ENCODE peak calls at places on chromosomes 4 and X, in ten cellular contexts. S is H54; I is anterior cingulate cortex; Y is ecto neural progenitor cell; V is stimulated activated CD4-positive, alpha-beta T cell treated with anti-CD3 and anti-CD28 coated beads, TNF-alpha, amount 100 ng/mL, for 4 hours; Q is right atrium auricular region; T is fibroblast of pulmonary artery; J is IMR-90; R is activated T-cell treated with anti-CD3 and anti-CD28 coated beads for 1 hour; N is activated T-helper 1 cell treated with anti-CD3 and anti-CD28 coated beads, Interleukin-2, amount 50 U/mL, for 16 hours. M is an unnamed sample.

GRCh38 chrX:50157545-50158125 is 43.2 kb downstream of the AKAP4 start:
- DNase-seq in S (no peak), I (no peak), Y (no peak), V (no peak), Q (no peak), T (peak), J (no peak), R (no peak), N (no peak), M (no peak)

GRCh38 chr4:123924536-123924935 is 527.9 kb downstream of the SPRY1 start:
- DNase-seq in S (no peak), I (no peak), Y (no peak), V (no peak), Q (no peak), T (no peak), J (peak), R (no peak), N (no peak), M (no peak)

GRCh38 chrX:50081282-50081955 is 119.4 kb downstream of the AKAP4 start:
- DNase-seq in S (no peak), I (peak), Y (no peak), V (no peak), Q (no peak), T (peak), J (peak), R (no peak), N (no peak), M (peak)

GRCh38 chr4:122758033-122758432 is 25.5 kb downstream of the BBS12 start:
- DNase-seq in S (no peak), I (no peak), Y (no peak), V (no peak), Q (no peak), T (peak), J (peak), R (no peak), N (no peak), M (peak)

GRCh38 chr4:6121276-6121850 is 79.0 kb downstream of the JAKMIP1 start:
- DNase-seq in S (no peak), I (no peak), Y (peak), V (no peak), Q (no peak), T (no peak), J (no peak), R (no peak), N (no peak), M (no peak)

GRCh38 chr4:68891679-68892078 is 59.9 kb downstream of the UGT2A3 start:
- DNase-seq in S (no peak), I (no peak), Y (no peak), V (no peak), Q (no peak), T (no peak), J (no peak), R (no peak), N (no peak), M (no peak)

GRCh38 chrX:53357799-53358530 is 64.5 kb downstream of the SMC1A start:
- DNase-seq in S (no peak), I (peak), Y (no peak), V (no peak), Q (no peak), T (peak), J (peak), R (no peak), N (no peak), M (no peak)

GRCh38 chr4:147037089-147037488 is 91.4 kb upstream of the TTC29 start:
- DNase-seq in S (no peak), I (peak), Y (no peak), V (no peak), Q (no peak), T (no peak), J (no peak), R (no peak), N (no peak), M (no peak)

GRCh38 chr4:65580551-65580950 is 89.7 kb downstream of the EPHA5 start:
- DNase-seq in S (no peak), I (no peak), Y (no peak), V (no peak), Q (no peak), T (peak), J (no peak), R (no peak), N (no peak), M (no peak)

GRCh38 chrX:48579259-48579658 is 5.0 kb downstream of the RBM3 start:
- DNase-seq in S (no peak), I (no peak), Y (no peak), V (no peak), Q (no peak), T (no peak), J (no peak), R (no peak), N (no peak), M (no peak)

GRCh38 chr4:79198886-79199591 is 126.8 kb downstream of the NAA11 start:
- DNase-seq in S (no peak), I (no peak), Y (no peak), V (no peak), Q (no peak), T (no peak), J (no peak), R (no peak), N (no peak), M (no peak)

GRCh38 chr4:53763813-53764597 is 172.7 kb upstream of the LNX1 start:
- DNase-seq in S (peak), I (no peak), Y (no peak), V (no peak), Q (no peak), T (peak), J (peak), R (no peak), N (no peak), M (no peak)

GRCh38 chr4:40576651-40577480 is 52.8 kb downstream of the RBM47 start:
- DNase-seq in S (peak), I (peak), Y (no peak), V (no peak), Q (peak), T (peak), J (peak), R (no peak), N (no peak), M (peak)

GRCh38 chrX:49041683-49042529 is 1.3 kb downstream of the TFE3 start:
- DNase-seq in S (no peak), I (no peak), Y (no peak), V (no peak), Q (no peak), T (peak), J (peak), R (no peak), N (no peak), M (peak)

GRCh38 chrX:72381439-72382198 is 75.9 kb upstream of the CITED1 start:
- DNase-seq in S (no peak), I (no peak), Y (no peak), V (no peak), Q (no peak), T (peak), J (no peak), R (no peak), N (no peak), M (no peak)

GRCh38 chr4:48047421-48047844 is 30.9 kb downstream of the NIPAL1 start:
- DNase-seq in S (no peak), I (no peak), Y (no peak), V (peak), Q (no peak), T (no peak), J (no peak), R (peak), N (peak), M (peak)

GRCh38 chr4:120830204-120830603 is 92.3 kb downstream of the PRDM5 start:
- DNase-seq in S (no peak), I (no peak), Y (no peak), V (no peak), Q (no peak), T (peak), J (peak), R (no peak), N (no peak), M (no peak)

GRCh38 chr4:138948918-138949317 is 66.7 kb upstream of the NOCT start:
- DNase-seq in S (no peak), I (no peak), Y (no peak), V (no peak), Q (no peak), T (no peak), J (no peak), R (no peak), N (no peak), M (no peak)

GRCh38 chr4:105179539-105180401 is 33.1 kb downstream of the TET2 start:
- DNase-seq in S (no peak), I (no peak), Y (no peak), V (no peak), Q (no peak), T (no peak), J (peak), R (no peak), N (no peak), M (no peak)

GRCh38 chr4:165208741-165209388 is 1.5 kb downstream of the KLHL2 start:
- DNase-seq in S (no peak), I (no peak), Y (no peak), V (no peak), Q (no peak), T (no peak), J (no peak), R (no peak), N (no peak), M (peak)

GRCh38 chrX:18579495-18579894 is 92.4 kb downstream of the RS1 start:
- DNase-seq in S (no peak), I (no peak), Y (no peak), V (no peak), Q (no peak), T (no peak), J (no peak), R (no peak), N (no peak), M (no peak)

GRCh38 chr4:173135241-173135847 is 33.3 kb upstream of the GALNT7 start:
- DNase-seq in S (no peak), I (no peak), Y (no peak), V (no peak), Q (no peak), T (peak), J (peak), R (no peak), N (no peak), M (no peak)

GRCh38 chr4:13476915-13477314 is 7.2 kb downstream of the RAB28 start:
- DNase-seq in S (no peak), I (no peak), Y (no peak), V (no peak), Q (no peak), T (peak), J (peak), R (no peak), N (no peak), M (peak)

GRCh38 chrX:141733371-141733770 is 34.8 kb upstream of the SPANXD start:
- DNase-seq in S (no peak), I (no peak), Y (no peak), V (no peak), Q (no peak), T (peak), J (peak), R (no peak), N (no peak), M (no peak)

GRCh38 chr4:51836531-51836930 is 6.4 kb upstream of the DCUN1D4 start:
- DNase-seq in S (no peak), I (no peak), Y (no peak), V (no peak), Q (no peak), T (peak), J (no peak), R (no peak), N (no peak), M (no peak)

M was measured in GM12865.